ENCODE peak calls at places on chromosomes 6 and 20, in ten cellular contexts. Y is AG04450, N is endothelial cell, I is HL-60, L is AG04449, J is GM20000, D is IMR-90, Q is right atrium auricular region, F is astrocyte of the spinal cord, O is WTC11. Z is an unnamed sample.

GRCh38 chr6:31529329-31530150 is 778 bp downstream of the MCCD1 start:
- DNase-seq in Y (no peak), N (no peak), I (no peak), L (no peak), J (no peak), D (no peak), Q (no peak), F (no peak), O (no peak), Z (no peak)

GRCh38 chr6:111580826-111581505 is 24.7 kb downstream of the TRAF3IP2 start:
- DNase-seq in Y (no peak), N (no peak), I (no peak), L (no peak), J (no peak), D (peak; percentile 39), Q (no peak), F (no peak), O (peak; percentile 34), Z (no peak)

GRCh38 chr6:96391776-96392175 is 129.8 kb upstream of the UFL1 start:
- DNase-seq in Y (no peak), N (peak; percentile 45), I (no peak), L (no peak), J (no peak), D (no peak), Q (no peak), F (peak; percentile 5), O (peak; percentile 74), Z (peak; percentile 20)

GRCh38 chr20:37297066-37297736 is 7.7 kb downstream of the MANBAL start:
- DNase-seq in Y (peak; percentile 34), N (no peak), I (no peak), L (peak; percentile 76), J (no peak), D (peak; percentile 84), Q (no peak), F (peak; percentile 82), O (no peak), Z (no peak)

GRCh38 chr6:168099201-168100010 is 20.4 kb upstream of the FRMD1 start:
- DNase-seq in Y (no peak), N (no peak), I (no peak), L (no peak), J (no peak), D (no peak), Q (no peak), F (no peak), O (peak; percentile 57), Z (no peak)

GRCh38 chr20:37525810-37526209 is 1.9 kb downstream of the BLCAP start:
- DNase-seq in Y (no peak), N (no peak), I (no peak), L (no peak), J (no peak), D (no peak), Q (no peak), F (no peak), O (no peak), Z (no peak)

GRCh38 chr20:3092611-3093379 is 8.3 kb upstream of the AVP start:
- DNase-seq in Y (no peak), N (no peak), I (no peak), L (no peak), J (peak; percentile 60), D (no peak), Q (no peak), F (no peak), O (peak; percentile 61), Z (no peak)

GRCh38 chr6:26223213-26223612 is 136.0 kb downstream of the HFE start:
- DNase-seq in Y (no peak), N (no peak), I (no peak), L (no peak), J (no peak), D (peak; percentile 33), Q (no peak), F (peak; percentile 47), O (no peak), Z (no peak)

GRCh38 chr6:37940074-37940847 is 120.7 kb downstream of the ZFAND3 start:
- DNase-seq in Y (no peak), N (no peak), I (no peak), L (peak; percentile 7), J (no peak), D (peak; percentile 75), Q (no peak), F (peak; percentile 49), O (no peak), Z (no peak)

GRCh38 chr20:46820682-46821081 is 74.0 kb upstream of the EYA2 start:
- DNase-seq in Y (no peak), N (no peak), I (no peak), L (no peak), J (no peak), D (no peak), Q (no peak), F (no peak), O (peak; percentile 64), Z (no peak)
- TF ChIP-seq CTCF in Y (no peak), N (no peak), I (no peak), L (no peak), J (no peak), D (no peak), Q (no peak), F (peak; percentile 20), O (peak; percentile 44), Z (no peak)

GRCh38 chr6:118893882-118894424 is at the start of gene ASF1A:
- DNase-seq in Y (peak; percentile 96), N (peak; percentile 97), I (peak; percentile 82), L (peak; percentile 89), J (peak; percentile 92), D (peak; percentile 98), Q (peak; percentile 96), F (peak; percentile 99), O (peak; percentile 94), Z (peak; percentile 93)
- TF ChIP-seq CTCF in Y (peak; percentile 65), N (peak; percentile 23), I (peak; percentile 10), L (peak; percentile 78), J (peak; percentile 50), D (peak; percentile 82), Q (peak; percentile 56), F (peak; percentile 63), O (no peak), Z (peak; percentile 65)

DNA sequence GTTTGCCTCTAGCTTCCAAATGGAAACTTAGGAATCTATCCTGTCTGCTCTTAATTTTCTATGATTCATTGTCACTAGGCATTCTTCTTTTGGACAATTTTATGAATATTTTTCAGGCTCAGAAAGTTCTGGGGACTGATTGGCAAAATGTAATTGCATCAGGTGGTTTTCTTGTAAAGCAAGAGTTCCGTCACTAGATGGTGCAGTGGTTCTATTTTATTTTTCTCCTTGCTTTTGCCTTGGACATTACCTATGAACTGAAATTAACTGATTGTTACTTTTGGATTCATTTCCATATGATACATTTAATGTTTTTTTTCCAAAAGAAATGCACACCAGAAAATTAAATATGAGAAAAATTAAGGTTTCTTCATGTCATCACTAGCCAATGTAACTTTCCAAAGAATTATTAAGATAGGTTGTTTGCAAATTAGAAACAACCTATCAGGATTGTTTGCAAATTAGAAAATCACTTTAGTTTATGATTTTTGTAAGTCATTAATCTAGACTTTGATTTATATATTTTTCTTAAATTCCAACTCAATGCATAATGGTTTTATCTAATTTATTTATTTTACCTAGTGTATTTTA is 48.0 kb downstream of the TMEM170B start:
- DNase-seq in Y (peak; percentile 55), N (peak; percentile 29), I (no peak), L (no peak), J (peak; percentile 56), D (peak; percentile 79), Q (no peak), F (peak; percentile 76), O (no peak), Z (no peak)
- TF ChIP-seq CTCF in Y (peak; percentile 58), N (peak; percentile 69), I (peak; percentile 29), L (peak; percentile 50), J (no peak), D (peak; percentile 82), Q (peak; percentile 74), F (peak; percentile 58), O (no peak), Z (peak; percentile 84)

DNA sequence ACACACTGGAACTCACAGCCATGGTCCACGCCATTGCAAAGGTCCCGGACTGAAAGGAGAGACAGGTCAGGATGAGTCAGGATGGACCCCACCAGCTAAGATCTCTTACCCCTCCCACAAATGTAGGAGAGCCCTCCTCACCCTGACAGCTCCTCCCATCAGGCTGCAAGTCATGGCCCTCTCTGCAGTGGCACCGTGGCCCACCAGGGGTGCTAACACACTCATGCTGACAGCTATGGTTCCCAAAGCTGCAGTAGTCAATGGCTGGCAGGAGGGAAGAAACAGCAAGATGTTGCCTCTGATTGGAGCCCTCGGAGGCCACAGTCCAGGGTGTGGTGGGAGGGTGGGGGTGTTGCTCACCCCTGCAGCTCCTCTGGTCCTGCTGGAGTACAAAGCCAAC is 5.7 kb upstream of the RBPJL start:
- DNase-seq in Y (no peak), N (peak; percentile 74), I (no peak), L (no peak), J (peak; percentile 68), D (peak; percentile 19), Q (no peak), F (no peak), O (peak; percentile 82), Z (peak; percentile 53)
- TF ChIP-seq CTCF in Y (peak; percentile 48), N (peak; percentile 52), I (peak; percentile 24), L (peak; percentile 58), J (peak; percentile 26), D (peak; percentile 33), Q (no peak), F (peak; percentile 44), O (peak; percentile 38), Z (peak; percentile 55)